ENCODE peak calls at places on chromosomes 13 and 19, in nine cellular contexts. One of them, this sample, is unnamed.

GRCh38 chr19:6429419-6430221 is 3.9 kb downstream of the SLC25A41 start:
- DNase-seq in brain pericyte: no peak
- DNase-seq in fibroblast of mammary gland: no peak
- DNase-seq in iris pigment epithelial cell: no peak
- DNase-seq in AG08396: no peak
- DNase-seq in T-helper 9 cell: no peak
- DNase-seq in thoracic aorta: no peak
- DNase-seq in stimulated activated CD4-positive, alpha-beta T cell treated with anti-CD3 and anti-CD28 coated beads, Interleukin-1b, Interleukin-23, amount 100 ng/mL, for 1 hour: no peak
- DNase-seq in Kasumi-1: no peak
- DNase-seq in this sample: no peak

GRCh38 chr13:94058821-94059360 is 420.6 kb downstream of the DCT start:
- DNase-seq in T-helper 9 cell: no peak
- DNase-seq in fibroblast of mammary gland: no peak
- DNase-seq in stimulated activated CD4-positive, alpha-beta T cell treated with anti-CD3 and anti-CD28 coated beads, Interleukin-1b, Interleukin-23, amount 100 ng/mL, for 1 hour: no peak
- DNase-seq in brain pericyte: no peak
- DNase-seq in iris pigment epithelial cell: no peak
- DNase-seq in Kasumi-1: no peak
- DNase-seq in thoracic aorta: no peak
- DNase-seq in AG08396: no peak
- DNase-seq in this sample: no peak

GRCh38 chr19:45391346-45391745 is 13.5 kb downstream of the PPP1R13L start:
- DNase-seq in fibroblast of mammary gland: peak
- DNase-seq in brain pericyte: no peak
- DNase-seq in iris pigment epithelial cell: no peak
- DNase-seq in thoracic aorta: no peak
- DNase-seq in Kasumi-1: peak
- DNase-seq in T-helper 9 cell: no peak
- DNase-seq in AG08396: peak
- DNase-seq in stimulated activated CD4-positive, alpha-beta T cell treated with anti-CD3 and anti-CD28 coated beads, Interleukin-1b, Interleukin-23, amount 100 ng/mL, for 1 hour: no peak
- DNase-seq in this sample: peak

GRCh38 chr19:45790942-45791341 is 1.7 kb downstream of the DMWD start:
- DNase-seq in Kasumi-1: peak
- DNase-seq in T-helper 9 cell: no peak
- DNase-seq in stimulated activated CD4-positive, alpha-beta T cell treated with anti-CD3 and anti-CD28 coated beads, Interleukin-1b, Interleukin-23, amount 100 ng/mL, for 1 hour: no peak
- DNase-seq in thoracic aorta: no peak
- DNase-seq in fibroblast of mammary gland: no peak
- DNase-seq in brain pericyte: no peak
- DNase-seq in AG08396: no peak
- DNase-seq in iris pigment epithelial cell: no peak
- DNase-seq in this sample: no peak

GRCh38 chr19:3249408-3249807 is 24.9 kb downstream of the CELF5 start:
- DNase-seq in stimulated activated CD4-positive, alpha-beta T cell treated with anti-CD3 and anti-CD28 coated beads, Interleukin-1b, Interleukin-23, amount 100 ng/mL, for 1 hour: no peak
- DNase-seq in fibroblast of mammary gland: no peak
- DNase-seq in Kasumi-1: no peak
- DNase-seq in iris pigment epithelial cell: no peak
- DNase-seq in AG08396: no peak
- DNase-seq in T-helper 9 cell: no peak
- DNase-seq in brain pericyte: no peak
- DNase-seq in thoracic aorta: no peak
- DNase-seq in this sample: no peak

GRCh38 chr13:67147257-67148218 is 82.6 kb downstream of the PCDH9 start:
- DNase-seq in Kasumi-1: no peak
- DNase-seq in stimulated activated CD4-positive, alpha-beta T cell treated with anti-CD3 and anti-CD28 coated beads, Interleukin-1b, Interleukin-23, amount 100 ng/mL, for 1 hour: no peak
- DNase-seq in fibroblast of mammary gland: peak
- DNase-seq in iris pigment epithelial cell: peak
- DNase-seq in thoracic aorta: no peak
- DNase-seq in T-helper 9 cell: no peak
- DNase-seq in brain pericyte: no peak
- DNase-seq in AG08396: peak
- DNase-seq in this sample: peak

GRCh38 chr19:34096020-34096915 is 76.0 kb upstream of the LSM14A start:
- DNase-seq in T-helper 9 cell: no peak
- DNase-seq in Kasumi-1: peak
- DNase-seq in iris pigment epithelial cell: peak
- DNase-seq in fibroblast of mammary gland: peak
- DNase-seq in thoracic aorta: no peak
- DNase-seq in stimulated activated CD4-positive, alpha-beta T cell treated with anti-CD3 and anti-CD28 coated beads, Interleukin-1b, Interleukin-23, amount 100 ng/mL, for 1 hour: no peak
- DNase-seq in brain pericyte: peak
- DNase-seq in AG08396: peak
- DNase-seq in this sample: peak

GRCh38 chr13:99416411-99417121 is 84.7 kb upstream of the TM9SF2 start:
- DNase-seq in brain pericyte: no peak
- DNase-seq in iris pigment epithelial cell: no peak
- DNase-seq in thoracic aorta: no peak
- DNase-seq in AG08396: no peak
- DNase-seq in fibroblast of mammary gland: no peak
- DNase-seq in stimulated activated CD4-positive, alpha-beta T cell treated with anti-CD3 and anti-CD28 coated beads, Interleukin-1b, Interleukin-23, amount 100 ng/mL, for 1 hour: no peak
- DNase-seq in Kasumi-1: no peak
- DNase-seq in T-helper 9 cell: no peak
- DNase-seq in this sample: no peak

GRCh38 chr13:94708031-94708571 is 4.2 kb downstream of the SOX21 start:
- DNase-seq in Kasumi-1: no peak
- DNase-seq in stimulated activated CD4-positive, alpha-beta T cell treated with anti-CD3 and anti-CD28 coated beads, Interleukin-1b, Interleukin-23, amount 100 ng/mL, for 1 hour: no peak
- DNase-seq in iris pigment epithelial cell: no peak
- DNase-seq in AG08396: no peak
- DNase-seq in brain pericyte: no peak
- DNase-seq in thoracic aorta: no peak
- DNase-seq in T-helper 9 cell: no peak
- DNase-seq in fibroblast of mammary gland: no peak
- DNase-seq in this sample: no peak

GRCh38 chr19:11196406-11197287 is 698 bp downstream of the KANK2 start:
- DNase-seq in brain pericyte: no peak
- DNase-seq in iris pigment epithelial cell: peak
- DNase-seq in fibroblast of mammary gland: peak
- DNase-seq in T-helper 9 cell: no peak
- DNase-seq in stimulated activated CD4-positive, alpha-beta T cell treated with anti-CD3 and anti-CD28 coated beads, Interleukin-1b, Interleukin-23, amount 100 ng/mL, for 1 hour: no peak
- DNase-seq in AG08396: peak
- DNase-seq in thoracic aorta: no peak
- DNase-seq in Kasumi-1: no peak
- DNase-seq in this sample: peak

GRCh38 chr19:29860492-29860891 is 48.7 kb downstream of the CCNE1 start:
- DNase-seq in brain pericyte: no peak
- DNase-seq in iris pigment epithelial cell: no peak
- DNase-seq in stimulated activated CD4-positive, alpha-beta T cell treated with anti-CD3 and anti-CD28 coated beads, Interleukin-1b, Interleukin-23, amount 100 ng/mL, for 1 hour: no peak
- DNase-seq in Kasumi-1: no peak
- DNase-seq in fibroblast of mammary gland: no peak
- DNase-seq in AG08396: peak
- DNase-seq in T-helper 9 cell: no peak
- DNase-seq in thoracic aorta: no peak
- DNase-seq in this sample: no peak

GRCh38 chr19:2138061-2138728 is 13.2 kb downstream of the AP3D1 start:
- DNase-seq in T-helper 9 cell: no peak
- DNase-seq in brain pericyte: no peak
- DNase-seq in iris pigment epithelial cell: no peak
- DNase-seq in fibroblast of mammary gland: no peak
- DNase-seq in stimulated activated CD4-positive, alpha-beta T cell treated with anti-CD3 and anti-CD28 coated beads, Interleukin-1b, Interleukin-23, amount 100 ng/mL, for 1 hour: no peak
- DNase-seq in thoracic aorta: no peak
- DNase-seq in Kasumi-1: no peak
- DNase-seq in AG08396: no peak
- DNase-seq in this sample: no peak

GRCh38 chr13:98487522-98487921 is 89.4 kb downstream of the STK24 start:
- DNase-seq in Kasumi-1: no peak
- DNase-seq in thoracic aorta: no peak
- DNase-seq in iris pigment epithelial cell: no peak
- DNase-seq in fibroblast of mammary gland: no peak
- DNase-seq in brain pericyte: no peak
- DNase-seq in AG08396: no peak
- DNase-seq in stimulated activated CD4-positive, alpha-beta T cell treated with anti-CD3 and anti-CD28 coated beads, Interleukin-1b, Interleukin-23, amount 100 ng/mL, for 1 hour: no peak
- DNase-seq in T-helper 9 cell: no peak
- DNase-seq in this sample: no peak

This sample was measured in GM23248.